ENCODE peak calls at places on chromosome 18, in six cellular contexts. W, Q, E, C, U and S are unnamed samples.
A peak's percentile ranks its signal among the peaks of the same experiment; 100 is the strongest.

GRCh38 chr18:24986611-24987270 is 365.2 kb downstream of the ZNF521 start:
- DNase-seq in W (no peak), Q (no peak), E (no peak), C (no peak), U (no peak), S (no peak)

GRCh38 chr18:41096504-41096903 is 858.5 kb upstream of the PIK3C3 start:
- DNase-seq in W (peak; percentile 4), Q (no peak), E (no peak), C (no peak), U (no peak), S (no peak)

GRCh38 chr18:45828917-45829811 is 3.7 kb downstream of the SIGLEC15 start:
- DNase-seq in W (peak; percentile 20), Q (peak; percentile 13), E (no peak), C (no peak), U (no peak), S (no peak)

GRCh38 chr18:46062781-46063180 is 9.3 kb downstream of the PSTPIP2 start:
- DNase-seq in W (no peak), Q (no peak), E (no peak), C (no peak), U (peak; percentile 67), S (no peak)

GRCh38 chr18:77990131-77990530 is 740.5 kb downstream of the GALR1 start:
- DNase-seq in W (no peak), Q (no peak), E (no peak), C (no peak), U (no peak), S (no peak)

GRCh38 chr18:75809392-75809791 is 381.9 kb upstream of the SMIM21 start:
- DNase-seq in W (no peak), Q (no peak), E (no peak), C (no peak), U (no peak), S (no peak)

GRCh38 chr18:29188760-29189159 is 1011.8 kb upstream of the CDH2 start:
- DNase-seq in W (no peak), Q (no peak), E (no peak), C (no peak), U (no peak), S (no peak)

GRCh38 chr18:78772369-78773302 is 207.0 kb upstream of the SALL3 start:
- DNase-seq in W (no peak), Q (no peak), E (no peak), C (no peak), U (no peak), S (peak; percentile 72)

GRCh38 chr18:11909081-11909410 is 929 bp upstream of the MPPE1 start:
- DNase-seq in W (no peak), Q (no peak), E (no peak), C (no peak), U (no peak), S (no peak)

GRCh38 chr18:61549889-61550288 is 216.7 kb downstream of the CDH20 start:
- DNase-seq in W (no peak), Q (no peak), E (no peak), C (no peak), U (no peak), S (no peak)

GRCh38 chr18:21826196-21826595 is 85.6 kb downstream of the MIB1 start:
- DNase-seq in W (no peak), Q (no peak), E (no peak), C (no peak), U (no peak), S (no peak)

GRCh38 chr18:33578371-33579146 is 540 bp downstream of the ASXL3 start:
- DNase-seq in W (no peak), Q (no peak), E (peak; percentile 16), C (peak; percentile 1), U (no peak), S (peak; percentile 84)

DNA sequence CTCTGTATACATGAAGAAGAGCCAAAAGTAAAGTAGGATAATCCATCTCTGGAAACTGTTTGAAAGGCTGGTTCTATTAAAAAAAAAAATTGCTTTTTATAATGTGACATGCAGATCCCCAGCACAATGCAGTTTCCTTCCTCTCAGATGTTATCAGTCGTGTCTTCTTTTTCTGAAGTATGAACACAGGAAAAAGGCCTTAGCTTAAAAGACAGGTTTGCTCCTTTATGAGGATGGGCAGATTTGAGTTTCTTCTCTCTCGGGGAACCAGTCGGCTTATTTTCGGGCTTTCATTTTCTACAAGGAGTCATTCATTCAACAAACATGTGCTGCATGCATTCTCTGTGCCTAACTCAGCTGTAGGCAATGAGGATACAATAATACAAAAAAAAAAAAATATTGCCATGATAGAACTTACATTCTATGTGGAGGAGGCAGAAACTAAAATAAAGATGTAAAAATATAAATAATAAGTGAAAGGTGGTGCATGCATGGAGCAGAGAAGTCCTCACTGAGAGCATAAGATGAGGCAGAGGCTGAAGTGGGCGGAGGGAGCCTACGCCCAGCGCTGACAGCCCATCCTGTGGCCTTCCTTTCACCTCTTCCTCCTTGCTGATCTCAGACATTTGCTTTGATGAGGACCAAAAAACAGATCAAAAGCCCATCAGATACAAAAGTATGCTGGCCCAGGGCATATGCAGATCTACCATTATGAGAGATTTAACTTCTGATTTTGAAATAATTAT is at the start of gene CD226:
- DNase-seq in W (no peak), Q (no peak), E (no peak), C (no peak), U (no peak), S (no peak)
- TF ChIP-seq POLR2A in W (no peak), Q (no peak), E (peak; percentile 56), C (no peak), U (no peak), S (no peak)

DNA sequence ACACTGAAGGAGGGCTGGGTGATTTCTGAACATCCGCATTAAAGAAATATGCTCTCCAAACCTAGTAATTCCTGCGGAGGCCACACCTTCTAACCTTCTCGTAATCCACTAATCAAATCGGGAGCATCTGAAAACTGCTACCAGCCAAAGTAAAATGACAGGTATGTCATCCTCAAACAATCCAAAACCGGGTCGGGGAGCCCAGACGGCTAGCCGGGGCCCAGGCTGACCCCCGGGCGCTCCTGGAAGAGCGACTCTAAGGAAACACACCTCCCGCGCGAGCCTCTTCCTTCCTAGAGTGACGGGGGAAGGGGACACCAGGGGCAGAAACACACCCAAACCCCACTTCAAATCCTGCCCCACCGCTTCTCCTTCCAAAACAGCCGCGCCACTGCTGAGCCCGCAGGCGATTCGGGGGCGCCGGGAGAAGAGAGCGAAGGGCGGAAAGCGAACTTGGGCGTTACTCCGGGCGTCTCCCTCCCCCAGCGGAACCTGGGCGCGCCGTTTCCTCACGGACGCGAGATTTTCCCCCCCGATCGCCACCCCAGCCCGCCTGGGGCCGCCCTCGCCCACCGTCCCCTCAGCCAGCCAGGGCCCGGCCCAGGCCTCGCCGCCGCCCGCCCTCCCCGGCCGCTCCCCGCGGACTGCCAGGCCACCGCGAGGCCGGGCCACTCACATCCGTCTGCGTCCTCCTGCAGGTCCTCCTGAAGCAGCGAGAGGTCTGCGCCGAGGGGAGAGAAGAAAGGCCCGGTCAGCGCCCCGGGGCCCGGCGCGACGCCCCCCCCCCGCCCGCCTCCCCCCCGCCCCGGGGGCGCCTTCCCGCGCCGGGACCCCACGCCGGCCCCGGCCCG is 584 bp downstream of the PPP4R1 start:
- DNase-seq in W (peak; percentile 83), Q (peak; percentile 26), E (peak; percentile 24), C (peak; percentile 39), U (peak; percentile 34), S (peak; percentile 94)
- TF ChIP-seq POLR2A in W (no peak), Q (no peak), E (no peak), C (no peak), U (no peak), S (peak; percentile 56)

GRCh38 chr18:74198453-74198852 is 50.1 kb downstream of the TIMM21 start:
- DNase-seq in W (no peak), Q (no peak), E (no peak), C (no peak), U (no peak), S (no peak)

GRCh38 chr18:74197705-74198341 is 49.5 kb downstream of the TIMM21 start:
- DNase-seq in W (no peak), Q (no peak), E (no peak), C (no peak), U (peak; percentile 22), S (peak; percentile 77)

GRCh38 chr18:74194691-74195090 is 46.4 kb downstream of the TIMM21 start:
- DNase-seq in W (no peak), Q (no peak), E (no peak), C (no peak), U (no peak), S (no peak)

GRCh38 chr18:74200780-74201179 is 52.5 kb downstream of the TIMM21 start:
- DNase-seq in W (no peak), Q (no peak), E (no peak), C (no peak), U (no peak), S (peak; percentile 54)

DNA sequence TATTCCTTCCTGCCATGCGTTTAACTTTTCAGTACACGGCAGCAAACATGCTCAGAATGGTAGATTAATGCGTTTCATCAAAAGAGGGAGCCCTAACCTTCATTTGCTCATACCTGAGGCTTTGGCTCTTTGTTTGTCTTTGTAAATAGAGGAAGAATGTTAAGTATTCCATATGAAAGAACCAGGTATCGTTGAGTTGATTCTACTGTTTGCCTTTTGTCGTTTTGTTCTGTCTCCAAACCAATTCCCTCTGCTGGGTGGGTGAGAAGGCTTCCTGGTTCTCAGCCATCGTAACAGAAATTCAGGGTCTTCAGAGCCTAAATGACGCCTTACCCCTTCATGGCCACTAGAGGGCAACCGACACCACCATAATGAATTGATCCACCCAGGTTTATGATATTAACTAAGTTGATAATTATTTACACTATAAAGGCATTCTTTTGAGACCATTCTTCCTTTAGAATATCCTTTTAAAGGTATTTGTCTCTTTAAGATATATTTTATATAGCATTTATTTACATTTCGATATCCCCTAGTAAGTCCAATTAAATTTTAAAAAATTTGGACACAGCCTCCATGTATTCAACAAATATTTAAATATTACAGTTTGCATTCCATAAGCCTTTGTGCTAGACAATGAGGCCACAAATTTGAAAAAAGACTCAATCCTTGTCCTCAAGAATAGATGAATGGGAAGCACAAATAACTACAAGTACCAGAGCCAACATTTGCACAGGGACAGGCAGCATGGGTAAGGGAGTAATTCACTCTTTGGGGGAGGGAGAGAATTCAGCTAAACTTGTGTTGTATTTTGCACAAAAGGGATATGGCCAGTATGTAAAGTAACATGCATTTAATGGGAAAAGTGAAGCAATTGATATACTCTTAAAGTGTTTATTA is 48.1 kb downstream of the TIMM21 start:
- DNase-seq in W (peak; percentile 68), Q (no peak), E (peak; percentile 66), C (peak; percentile 76), U (peak; percentile 33), S (no peak)
- TF ChIP-seq POLR2A in W (no peak), Q (no peak), E (no peak), C (no peak), U (no peak), S (no peak)

GRCh38 chr18:79972720-79973119 is 8.3 kb downstream of the HSBP1L1 start:
- DNase-seq in W (no peak), Q (no peak), E (no peak), C (no peak), U (no peak), S (no peak)

GRCh38 chr18:79973517-79973916 is 9.1 kb downstream of the HSBP1L1 start:
- DNase-seq in W (no peak), Q (no peak), E (no peak), C (no peak), U (no peak), S (peak; percentile 75)

GRCh38 chr18:79970419-79971133 is 6.1 kb downstream of the HSBP1L1 start:
- DNase-seq in W (no peak), Q (no peak), E (no peak), C (no peak), U (no peak), S (no peak)

GRCh38 chr18:79971211-79971952 is 6.9 kb downstream of the HSBP1L1 start:
- DNase-seq in W (no peak), Q (no peak), E (no peak), C (no peak), U (no peak), S (no peak)

DNA sequence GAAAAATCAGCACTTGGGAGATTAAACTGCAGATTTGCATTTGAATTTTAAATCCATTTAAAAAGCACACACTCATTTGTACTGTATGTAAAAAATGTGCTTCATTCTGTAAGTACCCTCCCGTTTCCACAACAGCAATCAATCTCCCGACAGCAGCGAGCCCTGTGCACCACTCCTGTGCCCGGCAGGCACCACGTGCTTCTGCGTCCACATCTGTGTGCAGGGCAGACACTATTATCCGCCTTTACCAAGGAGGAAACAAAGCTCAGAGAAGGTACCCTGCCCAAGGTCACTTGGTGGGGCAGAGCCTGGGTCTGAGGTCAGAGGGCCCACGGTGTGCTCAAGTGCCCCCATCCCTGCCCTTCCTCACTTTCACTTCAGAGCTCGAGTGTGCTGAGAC is 7.5 kb downstream of the HSBP1L1 start:
- DNase-seq in W (no peak), Q (no peak), E (no peak), C (no peak), U (no peak), S (no peak)
- TF ChIP-seq POLR2A in W (no peak), Q (no peak), E (no peak), C (no peak), U (no peak), S (no peak)